ENCODE peak calls at places on chromosomes 4 and X, in eight cellular contexts. One of them, this sample, is unnamed.
A peak's percentile ranks its signal among the peaks of the same experiment; 100 is the strongest.

GRCh38 chr4:41454393-41454792 is 83.6 kb upstream of the LIMCH1 start:
- DNase-seq in CD8-positive, alpha-beta T cell: no peak
- DNase-seq in esophagus squamous epithelium: no peak
- DNase-seq in heart right ventricle: no peak
- DNase-seq in transverse colon: no peak
- DNase-seq in thoracic aorta: no peak
- DNase-seq in PC-9: no peak
- DNase-seq in BE2C: no peak
- DNase-seq in this sample: peak; percentile 24

GRCh38 chr4:14193601-14194000 is 566.1 kb upstream of the BOD1L1 start:
- DNase-seq in BE2C: no peak
- DNase-seq in heart right ventricle: no peak
- DNase-seq in esophagus squamous epithelium: no peak
- DNase-seq in thoracic aorta: no peak
- DNase-seq in PC-9: no peak
- DNase-seq in CD8-positive, alpha-beta T cell: no peak
- DNase-seq in transverse colon: no peak
- DNase-seq in this sample: no peak

GRCh38 chrX:41621236-41621651 is 67.5 kb upstream of the GPR34 start:
- DNase-seq in thoracic aorta: no peak
- DNase-seq in BE2C: peak; percentile 52
- DNase-seq in PC-9: no peak
- DNase-seq in heart right ventricle: no peak
- DNase-seq in transverse colon: no peak
- DNase-seq in CD8-positive, alpha-beta T cell: no peak
- DNase-seq in esophagus squamous epithelium: no peak
- DNase-seq in this sample: peak; percentile 61

GRCh38 chrX:10633722-10634121 is 13.3 kb upstream of the MID1 start:
- DNase-seq in esophagus squamous epithelium: no peak
- DNase-seq in BE2C: peak; percentile 22
- DNase-seq in transverse colon: no peak
- DNase-seq in heart right ventricle: peak; percentile 22
- DNase-seq in PC-9: peak; percentile 87
- DNase-seq in CD8-positive, alpha-beta T cell: no peak
- DNase-seq in thoracic aorta: peak; percentile 21
- DNase-seq in this sample: peak; percentile 54

GRCh38 chrX:109967151-109967550 is 35.8 kb upstream of the TMEM164 start:
- DNase-seq in thoracic aorta: no peak
- DNase-seq in heart right ventricle: no peak
- DNase-seq in CD8-positive, alpha-beta T cell: no peak
- DNase-seq in PC-9: peak; percentile 45
- DNase-seq in transverse colon: no peak
- DNase-seq in esophagus squamous epithelium: no peak
- DNase-seq in BE2C: no peak
- DNase-seq in this sample: no peak

GRCh38 chr4:56118055-56118454 is 169.3 kb downstream of the CEP135 start:
- DNase-seq in esophagus squamous epithelium: no peak
- DNase-seq in BE2C: peak; percentile 39
- DNase-seq in CD8-positive, alpha-beta T cell: no peak
- DNase-seq in PC-9: no peak
- DNase-seq in thoracic aorta: no peak
- DNase-seq in heart right ventricle: no peak
- DNase-seq in transverse colon: no peak
- DNase-seq in this sample: no peak

GRCh38 chr4:24583451-24584174 is 741 bp downstream of the DHX15 start:
- DNase-seq in heart right ventricle: peak; percentile 69
- DNase-seq in BE2C: peak; percentile 86
- DNase-seq in CD8-positive, alpha-beta T cell: peak; percentile 23
- DNase-seq in PC-9: peak; percentile 55
- DNase-seq in transverse colon: peak; percentile 54
- DNase-seq in esophagus squamous epithelium: no peak
- DNase-seq in thoracic aorta: peak; percentile 32
- DNase-seq in this sample: peak; percentile 78

GRCh38 chrX:85107407-85107806 is 103.7 kb downstream of the APOOL start:
- DNase-seq in heart right ventricle: no peak
- DNase-seq in BE2C: peak; percentile 5
- DNase-seq in esophagus squamous epithelium: no peak
- DNase-seq in PC-9: no peak
- DNase-seq in thoracic aorta: no peak
- DNase-seq in transverse colon: no peak
- DNase-seq in CD8-positive, alpha-beta T cell: no peak
- DNase-seq in this sample: no peak

GRCh38 chrX:347351-348117 is 28.9 kb upstream of the GTPBP6 start:
- DNase-seq in PC-9: no peak
- DNase-seq in BE2C: no peak
- DNase-seq in esophagus squamous epithelium: no peak
- DNase-seq in thoracic aorta: no peak
- DNase-seq in heart right ventricle: no peak
- DNase-seq in transverse colon: no peak
- DNase-seq in CD8-positive, alpha-beta T cell: no peak
- DNase-seq in this sample: no peak

GRCh38 chrX:47863187-47863586 is 26.5 kb downstream of the ZNF81 start:
- DNase-seq in BE2C: no peak
- DNase-seq in esophagus squamous epithelium: no peak
- DNase-seq in heart right ventricle: no peak
- DNase-seq in transverse colon: no peak
- DNase-seq in PC-9: no peak
- DNase-seq in CD8-positive, alpha-beta T cell: no peak
- DNase-seq in thoracic aorta: no peak
- DNase-seq in this sample: no peak

GRCh38 chr4:134343661-134344060 is 142.1 kb upstream of the PABPC4L start:
- DNase-seq in thoracic aorta: no peak
- DNase-seq in CD8-positive, alpha-beta T cell: no peak
- DNase-seq in BE2C: no peak
- DNase-seq in esophagus squamous epithelium: no peak
- DNase-seq in heart right ventricle: no peak
- DNase-seq in PC-9: no peak
- DNase-seq in transverse colon: no peak
- DNase-seq in this sample: no peak

GRCh38 chr4:38489924-38490639 is 173.9 kb upstream of the KLF3 start:
- DNase-seq in BE2C: no peak
- DNase-seq in thoracic aorta: no peak
- DNase-seq in PC-9: no peak
- DNase-seq in heart right ventricle: no peak
- DNase-seq in esophagus squamous epithelium: no peak
- DNase-seq in transverse colon: peak; percentile 52
- DNase-seq in CD8-positive, alpha-beta T cell: no peak
- DNase-seq in this sample: peak; percentile 37

GRCh38 chrX:109742722-109743121 is 9.7 kb upstream of the ACSL4 start:
- DNase-seq in CD8-positive, alpha-beta T cell: no peak
- DNase-seq in heart right ventricle: no peak
- DNase-seq in BE2C: no peak
- DNase-seq in transverse colon: no peak
- DNase-seq in esophagus squamous epithelium: no peak
- DNase-seq in thoracic aorta: no peak
- DNase-seq in PC-9: no peak
- DNase-seq in this sample: no peak

GRCh38 chrX:45400380-45400779 is 199.7 kb upstream of the DIPK2B start:
- DNase-seq in heart right ventricle: no peak
- DNase-seq in esophagus squamous epithelium: no peak
- DNase-seq in thoracic aorta: no peak
- DNase-seq in transverse colon: no peak
- DNase-seq in PC-9: no peak
- DNase-seq in BE2C: no peak
- DNase-seq in CD8-positive, alpha-beta T cell: no peak
- DNase-seq in this sample: no peak

GRCh38 chrX:55490974-55491373 is 1.3 kb upstream of the USP51 start:
- DNase-seq in CD8-positive, alpha-beta T cell: no peak
- DNase-seq in thoracic aorta: no peak
- DNase-seq in transverse colon: no peak
- DNase-seq in esophagus squamous epithelium: no peak
- DNase-seq in heart right ventricle: no peak
- DNase-seq in BE2C: no peak
- DNase-seq in PC-9: no peak
- DNase-seq in this sample: no peak
- H3K4me1 ChIP-seq in CD8-positive, alpha-beta T cell: peaks cover 10% of the 10 kb centered on the region
- H3K4me1 ChIP-seq in thoracic aorta: no peaks in the 10 kb centered on the region
- H3K4me1 ChIP-seq in transverse colon: no peaks in the 10 kb centered on the region
- H3K4me1 ChIP-seq in esophagus squamous epithelium: no peaks in the 10 kb centered on the region
- H3K4me1 ChIP-seq in heart right ventricle: peaks cover 5% of the 10 kb centered on the region
- H3K4me1 ChIP-seq in BE2C: no peaks in the 10 kb centered on the region
- H3K4me1 ChIP-seq in PC-9: no peaks in the 10 kb centered on the region
- H3K4me1 ChIP-seq in this sample: peaks cover 8% of the 10 kb centered on the region

DNA sequence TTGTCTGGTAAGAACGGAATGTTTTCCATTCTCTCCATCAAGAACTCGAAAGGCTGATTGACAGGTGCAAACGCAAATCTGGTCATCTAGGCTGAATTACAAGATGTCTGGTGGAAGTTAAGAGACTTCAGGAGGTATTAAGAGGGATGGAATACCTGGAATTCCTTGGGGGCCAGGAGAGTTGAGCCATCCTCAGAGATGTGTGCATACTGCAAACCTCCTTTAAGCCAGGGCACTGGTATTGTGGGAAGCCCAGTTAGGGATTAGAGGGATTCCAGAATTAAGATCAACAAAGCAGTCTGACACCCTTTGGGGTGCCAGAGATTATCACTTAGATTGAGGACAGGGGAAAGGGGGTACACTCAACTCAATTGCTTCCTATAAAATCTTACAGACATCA is 151.4 kb downstream of the VCX3A start:
- DNase-seq in CD8-positive, alpha-beta T cell: no peak
- DNase-seq in heart right ventricle: no peak
- DNase-seq in PC-9: no peak
- DNase-seq in thoracic aorta: no peak
- DNase-seq in BE2C: no peak
- DNase-seq in transverse colon: no peak
- DNase-seq in esophagus squamous epithelium: no peak
- DNase-seq in this sample: no peak
- H3K4me1 ChIP-seq in CD8-positive, alpha-beta T cell: no peaks in the 10 kb centered on the region
- H3K4me1 ChIP-seq in heart right ventricle: no peaks in the 10 kb centered on the region
- H3K4me1 ChIP-seq in PC-9: no peaks in the 10 kb centered on the region
- H3K4me1 ChIP-seq in thoracic aorta: no peaks in the 10 kb centered on the region
- H3K4me1 ChIP-seq in BE2C: no peaks in the 10 kb centered on the region
- H3K4me1 ChIP-seq in transverse colon: no peaks in the 10 kb centered on the region
- H3K4me1 ChIP-seq in esophagus squamous epithelium: no peaks in the 10 kb centered on the region
- H3K4me1 ChIP-seq in this sample: no peaks in the 10 kb centered on the region

DNA sequence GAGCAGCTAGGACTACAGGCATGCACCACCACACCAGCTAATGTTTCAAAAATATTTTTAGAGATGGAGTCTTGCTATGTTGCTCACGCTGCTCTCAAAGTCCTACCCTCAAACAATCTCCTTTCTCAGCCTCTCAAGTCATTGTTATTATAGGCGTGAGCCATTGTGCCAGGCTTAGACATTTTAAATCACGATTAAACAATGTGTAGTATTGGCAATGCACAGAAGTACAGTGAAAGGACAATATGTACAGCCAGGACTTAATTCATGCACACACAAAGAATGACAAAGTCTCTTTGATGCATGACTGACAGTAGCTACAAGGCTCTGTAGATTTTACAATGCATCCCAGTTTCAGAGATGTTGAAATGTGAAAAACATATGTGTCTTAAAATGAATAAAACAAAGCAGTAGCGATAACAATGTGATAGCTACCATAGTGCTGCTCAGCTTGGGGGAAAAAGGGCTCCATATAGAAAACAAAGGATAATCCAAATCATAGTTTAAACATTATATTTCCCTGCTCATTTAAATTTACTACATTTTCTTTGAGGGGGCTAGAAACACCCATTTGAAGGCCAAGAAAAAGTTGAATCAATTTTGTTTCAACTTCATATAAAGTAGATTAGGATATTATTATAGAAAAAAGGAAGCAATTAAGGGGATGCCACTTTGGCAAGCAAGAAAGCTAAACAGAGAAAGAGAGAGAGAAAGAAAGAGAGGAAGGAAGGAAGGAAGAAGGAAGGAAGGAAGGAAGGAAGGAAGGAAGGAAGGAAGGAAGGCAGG is 272.4 kb upstream of the SMIM31 start:
- DNase-seq in esophagus squamous epithelium: no peak
- DNase-seq in thoracic aorta: no peak
- DNase-seq in BE2C: no peak
- DNase-seq in heart right ventricle: no peak
- DNase-seq in CD8-positive, alpha-beta T cell: no peak
- DNase-seq in transverse colon: no peak
- DNase-seq in PC-9: no peak
- DNase-seq in this sample: no peak
- H3K4me1 ChIP-seq in esophagus squamous epithelium: no peaks in the 10 kb centered on the region
- H3K4me1 ChIP-seq in thoracic aorta: no peaks in the 10 kb centered on the region
- H3K4me1 ChIP-seq in BE2C: no peaks in the 10 kb centered on the region
- H3K4me1 ChIP-seq in heart right ventricle: no peaks in the 10 kb centered on the region
- H3K4me1 ChIP-seq in CD8-positive, alpha-beta T cell: no peaks in the 10 kb centered on the region
- H3K4me1 ChIP-seq in transverse colon: no peaks in the 10 kb centered on the region
- H3K4me1 ChIP-seq in PC-9: no peaks in the 10 kb centered on the region
- H3K4me1 ChIP-seq in this sample: no peaks in the 10 kb centered on the region

DNA sequence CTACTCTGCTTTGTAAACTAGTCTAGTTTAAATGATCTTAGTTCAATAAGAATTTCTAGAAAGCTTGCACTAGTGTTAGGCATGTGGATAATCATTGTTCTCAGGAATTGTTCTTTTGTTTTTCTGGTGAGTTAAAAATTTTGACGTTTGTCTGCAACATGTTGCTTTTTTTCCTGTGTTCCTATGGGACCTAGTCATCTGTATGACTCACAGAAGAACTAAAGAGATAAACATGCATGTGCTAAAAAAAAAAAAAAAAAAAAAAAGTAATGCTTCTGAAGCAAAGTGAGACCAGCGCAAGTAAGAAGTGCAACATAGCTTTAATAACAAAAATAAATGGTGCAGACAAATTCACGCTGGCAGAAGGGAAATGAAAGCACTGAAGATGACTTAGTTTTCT is 471.2 kb downstream of the IQCM start:
- DNase-seq in PC-9: no peak
- DNase-seq in transverse colon: no peak
- DNase-seq in thoracic aorta: no peak
- DNase-seq in CD8-positive, alpha-beta T cell: no peak
- DNase-seq in heart right ventricle: no peak
- DNase-seq in BE2C: no peak
- DNase-seq in esophagus squamous epithelium: no peak
- DNase-seq in this sample: no peak
- H3K4me1 ChIP-seq in PC-9: no peaks in the 10 kb centered on the region
- H3K4me1 ChIP-seq in transverse colon: no peaks in the 10 kb centered on the region
- H3K4me1 ChIP-seq in thoracic aorta: no peaks in the 10 kb centered on the region
- H3K4me1 ChIP-seq in CD8-positive, alpha-beta T cell: no peaks in the 10 kb centered on the region
- H3K4me1 ChIP-seq in heart right ventricle: no peaks in the 10 kb centered on the region
- H3K4me1 ChIP-seq in BE2C: no peaks in the 10 kb centered on the region
- H3K4me1 ChIP-seq in esophagus squamous epithelium: no peaks in the 10 kb centered on the region
- H3K4me1 ChIP-seq in this sample: no peaks in the 10 kb centered on the region